ENCODE peak calls at places on chromosomes 6 and 20, in eight cellular contexts. One of them, this sample, is unnamed.

GRCh38 chr20:25273046-25273445 is 25.2 kb downstream of the PYGB start:
- DNase-seq in AG10803: no peak
- DNase-seq in ascending aorta: no peak
- DNase-seq in cardiac muscle cell: no peak
- DNase-seq in PC-3: no peak
- DNase-seq in heart right ventricle: peak
- DNase-seq in WTC11: peak
- DNase-seq in progenitor cell of endocrine pancreas: no peak
- DNase-seq in this sample: no peak

GRCh38 chr20:20443509-20443908 is 75.6 kb downstream of the INSM1 start:
- DNase-seq in PC-3: no peak
- DNase-seq in cardiac muscle cell: no peak
- DNase-seq in WTC11: no peak
- DNase-seq in heart right ventricle: no peak
- DNase-seq in AG10803: no peak
- DNase-seq in ascending aorta: no peak
- DNase-seq in progenitor cell of endocrine pancreas: no peak
- DNase-seq in this sample: no peak

GRCh38 chr20:31835977-31836852 is 9.2 kb downstream of the FOXS1 start:
- DNase-seq in heart right ventricle: peak
- DNase-seq in cardiac muscle cell: no peak
- DNase-seq in WTC11: no peak
- DNase-seq in PC-3: peak
- DNase-seq in ascending aorta: peak
- DNase-seq in AG10803: peak
- DNase-seq in progenitor cell of endocrine pancreas: no peak
- DNase-seq in this sample: no peak

GRCh38 chr6:113855500-113856010 is 1.6 kb upstream of the MARCKS start:
- DNase-seq in cardiac muscle cell: peak
- DNase-seq in WTC11: peak
- DNase-seq in AG10803: peak
- DNase-seq in PC-3: peak
- DNase-seq in ascending aorta: no peak
- DNase-seq in heart right ventricle: no peak
- DNase-seq in progenitor cell of endocrine pancreas: no peak
- DNase-seq in this sample: peak

GRCh38 chr6:98769546-98769945 is 64.8 kb upstream of the POU3F2 start:
- DNase-seq in AG10803: no peak
- DNase-seq in progenitor cell of endocrine pancreas: no peak
- DNase-seq in cardiac muscle cell: peak
- DNase-seq in ascending aorta: no peak
- DNase-seq in heart right ventricle: no peak
- DNase-seq in WTC11: peak
- DNase-seq in PC-3: peak
- DNase-seq in this sample: no peak

GRCh38 chr6:105596284-105596755 is 193.4 kb upstream of the PREP start:
- DNase-seq in cardiac muscle cell: no peak
- DNase-seq in PC-3: peak
- DNase-seq in AG10803: peak
- DNase-seq in WTC11: no peak
- DNase-seq in ascending aorta: no peak
- DNase-seq in heart right ventricle: no peak
- DNase-seq in progenitor cell of endocrine pancreas: no peak
- DNase-seq in this sample: no peak

GRCh38 chr6:31972709-31973350 is 892 bp upstream of the DXO start:
- DNase-seq in progenitor cell of endocrine pancreas: no peak
- DNase-seq in PC-3: no peak
- DNase-seq in WTC11: no peak
- DNase-seq in AG10803: peak
- DNase-seq in ascending aorta: no peak
- DNase-seq in heart right ventricle: no peak
- DNase-seq in cardiac muscle cell: no peak
- DNase-seq in this sample: no peak

GRCh38 chr6:52571099-52571755 is 5.6 kb downstream of the TRAM2 start:
- DNase-seq in PC-3: no peak
- DNase-seq in cardiac muscle cell: no peak
- DNase-seq in ascending aorta: no peak
- DNase-seq in progenitor cell of endocrine pancreas: no peak
- DNase-seq in WTC11: no peak
- DNase-seq in heart right ventricle: peak
- DNase-seq in AG10803: peak
- DNase-seq in this sample: peak

GRCh38 chr20:20849126-20849525 is 136.7 kb upstream of the RALGAPA2 start:
- DNase-seq in WTC11: no peak
- DNase-seq in ascending aorta: no peak
- DNase-seq in progenitor cell of endocrine pancreas: no peak
- DNase-seq in PC-3: no peak
- DNase-seq in AG10803: no peak
- DNase-seq in heart right ventricle: no peak
- DNase-seq in cardiac muscle cell: no peak
- DNase-seq in this sample: no peak

GRCh38 chr20:43459022-43459942 is 1.6 kb downstream of the SRSF6 start:
- DNase-seq in cardiac muscle cell: no peak
- DNase-seq in progenitor cell of endocrine pancreas: no peak
- DNase-seq in PC-3: no peak
- DNase-seq in AG10803: no peak
- DNase-seq in ascending aorta: no peak
- DNase-seq in heart right ventricle: no peak
- DNase-seq in WTC11: no peak
- DNase-seq in this sample: peak

GRCh38 chr6:11023032-11023431 is 21.1 kb downstream of the ELOVL2 start:
- DNase-seq in cardiac muscle cell: no peak
- DNase-seq in AG10803: no peak
- DNase-seq in progenitor cell of endocrine pancreas: no peak
- DNase-seq in ascending aorta: no peak
- DNase-seq in heart right ventricle: no peak
- DNase-seq in PC-3: no peak
- DNase-seq in WTC11: no peak
- DNase-seq in this sample: no peak

GRCh38 chr6:143806282-143807102 is 36.6 kb upstream of the LTV1 start:
- DNase-seq in PC-3: peak
- DNase-seq in ascending aorta: no peak
- DNase-seq in heart right ventricle: peak
- DNase-seq in progenitor cell of endocrine pancreas: no peak
- DNase-seq in cardiac muscle cell: no peak
- DNase-seq in AG10803: peak
- DNase-seq in WTC11: no peak
- DNase-seq in this sample: no peak

GRCh38 chr6:146664871-146665270 is 66.1 kb downstream of the ADGB start:
- DNase-seq in WTC11: no peak
- DNase-seq in progenitor cell of endocrine pancreas: no peak
- DNase-seq in heart right ventricle: no peak
- DNase-seq in ascending aorta: no peak
- DNase-seq in AG10803: no peak
- DNase-seq in PC-3: no peak
- DNase-seq in cardiac muscle cell: no peak
- DNase-seq in this sample: no peak

GRCh38 chr20:19254086-19254821 is 41.8 kb downstream of the SLC24A3 start:
- DNase-seq in ascending aorta: no peak
- DNase-seq in AG10803: peak
- DNase-seq in WTC11: no peak
- DNase-seq in progenitor cell of endocrine pancreas: no peak
- DNase-seq in PC-3: no peak
- DNase-seq in cardiac muscle cell: no peak
- DNase-seq in heart right ventricle: no peak
- DNase-seq in this sample: no peak

GRCh38 chr6:131163886-131164285 is 28.6 kb downstream of the AKAP7 start:
- DNase-seq in ascending aorta: no peak
- DNase-seq in WTC11: no peak
- DNase-seq in heart right ventricle: no peak
- DNase-seq in PC-3: no peak
- DNase-seq in progenitor cell of endocrine pancreas: no peak
- DNase-seq in AG10803: no peak
- DNase-seq in cardiac muscle cell: no peak
- DNase-seq in this sample: no peak

GRCh38 chr20:53827996-53828672 is 234.5 kb upstream of the ZNF217 start:
- DNase-seq in PC-3: peak
- DNase-seq in ascending aorta: no peak
- DNase-seq in WTC11: no peak
- DNase-seq in progenitor cell of endocrine pancreas: no peak
- DNase-seq in heart right ventricle: peak
- DNase-seq in cardiac muscle cell: no peak
- DNase-seq in AG10803: peak
- DNase-seq in this sample: no peak

GRCh38 chr20:36308318-36308710 is 2.2 kb downstream of the DLGAP4 start:
- DNase-seq in WTC11: no peak
- DNase-seq in PC-3: no peak
- DNase-seq in heart right ventricle: no peak
- DNase-seq in ascending aorta: no peak
- DNase-seq in progenitor cell of endocrine pancreas: no peak
- DNase-seq in cardiac muscle cell: no peak
- DNase-seq in AG10803: no peak
- DNase-seq in this sample: no peak

DNA sequence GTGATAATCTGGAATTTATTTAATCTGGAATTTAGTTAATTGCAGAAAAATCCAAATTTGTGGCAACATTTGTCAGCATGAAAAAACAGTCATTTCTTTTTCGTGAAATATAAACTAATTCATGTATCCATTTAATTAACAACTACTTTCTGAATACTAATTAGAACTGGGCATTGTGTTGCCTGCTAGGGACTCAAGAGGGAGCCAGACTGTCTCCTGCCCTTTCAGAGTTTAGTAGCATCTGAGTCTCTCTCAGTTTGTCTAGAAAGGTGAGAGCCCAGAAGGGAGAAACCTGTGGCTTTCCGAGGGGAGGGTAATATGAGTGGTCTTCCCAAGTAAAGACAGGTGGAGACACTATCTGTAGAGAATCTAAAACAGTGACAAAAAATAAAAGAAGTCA is 210.9 kb upstream of the HDDC2 start:
- DNase-seq in AG10803: no peak
- DNase-seq in cardiac muscle cell: no peak
- DNase-seq in PC-3: peak
- DNase-seq in WTC11: no peak
- DNase-seq in ascending aorta: no peak
- DNase-seq in progenitor cell of endocrine pancreas: no peak
- DNase-seq in heart right ventricle: no peak
- DNase-seq in this sample: no peak
- TF ChIP-seq CTCF in AG10803: peak
- TF ChIP-seq CTCF in cardiac muscle cell: peak
- TF ChIP-seq CTCF in PC-3: peak
- TF ChIP-seq CTCF in WTC11: peak
- TF ChIP-seq CTCF in ascending aorta: no peak
- TF ChIP-seq CTCF in progenitor cell of endocrine pancreas: peak
- TF ChIP-seq CTCF in heart right ventricle: no peak
- TF ChIP-seq CTCF in this sample: no peak

DNA sequence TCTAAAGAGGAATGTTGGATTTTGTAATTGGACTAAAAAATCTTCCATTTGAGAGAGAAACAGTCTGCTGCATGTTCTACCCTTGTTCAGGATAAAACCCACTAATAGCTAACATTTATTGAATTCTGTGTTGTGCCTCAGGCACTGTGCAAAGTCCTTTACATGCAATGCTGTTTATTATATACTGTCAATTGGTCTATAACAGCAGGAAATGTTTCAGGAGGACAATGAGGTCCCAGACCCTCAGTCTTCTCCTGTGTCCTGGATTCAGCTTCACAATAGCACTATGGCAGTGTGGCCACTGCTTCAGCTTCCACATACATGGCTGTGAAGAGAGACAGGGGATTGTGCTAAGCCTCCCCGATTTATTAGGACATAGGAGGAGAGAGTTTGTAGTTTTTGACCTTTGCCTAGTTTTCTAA is 11.0 kb downstream of the PTPN1 start:
- DNase-seq in cardiac muscle cell: no peak
- DNase-seq in ascending aorta: no peak
- DNase-seq in progenitor cell of endocrine pancreas: no peak
- DNase-seq in AG10803: peak
- DNase-seq in WTC11: no peak
- DNase-seq in PC-3: no peak
- DNase-seq in heart right ventricle: no peak
- DNase-seq in this sample: no peak
- TF ChIP-seq CTCF in cardiac muscle cell: no peak
- TF ChIP-seq CTCF in ascending aorta: no peak
- TF ChIP-seq CTCF in progenitor cell of endocrine pancreas: no peak
- TF ChIP-seq CTCF in AG10803: no peak
- TF ChIP-seq CTCF in WTC11: no peak
- TF ChIP-seq CTCF in PC-3: no peak
- TF ChIP-seq CTCF in heart right ventricle: no peak
- TF ChIP-seq CTCF in this sample: no peak

DNA sequence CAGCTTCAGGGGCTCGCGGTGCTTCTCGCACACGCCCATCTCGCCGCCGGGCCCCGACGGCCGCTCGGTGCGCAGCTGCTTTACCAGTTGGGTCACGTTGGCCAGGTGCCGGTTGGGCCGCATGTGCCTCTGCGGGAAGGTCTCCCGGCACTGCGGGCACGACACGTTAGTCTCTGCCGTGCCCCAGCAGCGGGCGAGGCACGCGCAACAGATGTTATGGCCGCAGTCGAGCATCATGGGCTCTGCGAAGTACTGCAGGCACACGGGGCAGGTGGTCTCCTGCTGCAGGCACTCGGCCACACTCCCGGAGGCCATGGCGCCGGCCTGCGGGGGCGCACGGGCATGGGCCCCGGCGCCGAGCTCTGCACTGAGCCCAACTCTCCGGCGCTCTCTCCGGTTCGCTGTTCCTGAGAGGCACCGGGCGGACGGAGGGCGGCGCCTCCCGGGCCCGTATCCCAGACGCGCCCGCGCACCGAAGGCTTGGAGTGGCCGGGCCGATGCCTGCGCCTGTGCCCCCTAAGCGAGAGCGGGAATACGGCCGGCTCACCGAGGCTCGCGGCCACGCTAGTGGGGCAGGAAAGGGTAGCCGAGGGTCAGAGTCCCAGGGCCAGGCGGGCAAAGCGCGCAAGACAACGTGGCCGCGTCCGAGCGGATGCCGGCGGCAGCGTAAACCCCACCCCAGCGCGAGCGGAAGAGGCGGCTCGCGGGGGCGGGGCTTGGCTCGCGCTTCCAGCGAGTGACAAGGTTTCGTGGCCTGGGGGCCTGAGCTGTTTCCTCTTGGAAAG is at the start of gene TRIM27:
- DNase-seq in progenitor cell of endocrine pancreas: peak
- DNase-seq in PC-3: peak
- DNase-seq in AG10803: peak
- DNase-seq in heart right ventricle: peak
- DNase-seq in WTC11: peak
- DNase-seq in cardiac muscle cell: peak
- DNase-seq in ascending aorta: peak
- DNase-seq in this sample: peak
- TF ChIP-seq CTCF in progenitor cell of endocrine pancreas: no peak
- TF ChIP-seq CTCF in PC-3: no peak
- TF ChIP-seq CTCF in AG10803: no peak
- TF ChIP-seq CTCF in heart right ventricle: no peak
- TF ChIP-seq CTCF in WTC11: no peak
- TF ChIP-seq CTCF in cardiac muscle cell: no peak
- TF ChIP-seq CTCF in ascending aorta: peak
- TF ChIP-seq CTCF in this sample: no peak

DNA sequence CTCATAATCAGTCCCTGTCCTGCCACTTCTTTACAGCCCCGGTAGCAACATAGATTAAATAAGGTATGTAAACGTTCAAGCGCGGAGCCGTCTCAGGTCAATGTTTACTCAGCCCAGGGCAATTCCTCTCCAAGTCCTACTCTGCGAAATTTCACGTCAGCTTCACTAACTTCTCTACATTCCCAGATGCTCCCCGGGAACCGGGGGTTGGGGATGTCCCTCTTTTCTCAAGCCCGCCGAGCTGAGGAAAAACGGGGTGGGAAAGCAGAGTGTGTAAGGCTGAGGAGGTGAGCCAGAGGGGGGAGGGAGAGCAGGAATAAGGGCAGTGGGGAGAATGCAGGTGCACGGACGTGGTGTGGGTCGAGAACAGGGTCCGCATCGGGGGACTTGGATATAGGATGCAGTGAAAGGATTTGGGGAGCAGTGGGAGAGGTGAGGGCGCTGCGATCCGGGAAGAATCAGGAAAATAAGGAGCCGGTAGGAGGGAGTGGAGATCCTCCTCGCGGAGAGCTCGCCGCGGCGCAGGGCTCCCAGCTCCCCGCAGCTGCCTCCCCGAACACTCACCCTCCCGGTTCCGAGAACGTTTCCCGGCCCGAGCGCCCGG is 469 bp upstream of the TP53INP2 start:
- DNase-seq in progenitor cell of endocrine pancreas: no peak
- DNase-seq in ascending aorta: no peak
- DNase-seq in PC-3: peak
- DNase-seq in heart right ventricle: peak
- DNase-seq in AG10803: peak
- DNase-seq in cardiac muscle cell: peak
- DNase-seq in WTC11: peak
- DNase-seq in this sample: peak
- TF ChIP-seq CTCF in progenitor cell of endocrine pancreas: no peak
- TF ChIP-seq CTCF in ascending aorta: no peak
- TF ChIP-seq CTCF in PC-3: no peak
- TF ChIP-seq CTCF in heart right ventricle: no peak
- TF ChIP-seq CTCF in AG10803: no peak
- TF ChIP-seq CTCF in cardiac muscle cell: no peak
- TF ChIP-seq CTCF in WTC11: no peak
- TF ChIP-seq CTCF in this sample: no peak

This sample was measured in nephron progenitor cell.